ENCODE peak calls at places on chromosomes 7 and 10, in seven cellular contexts. N is DND-41, J is neural progenitor cell, S is mammary epithelial cell, R is HCT116, B is PC-3, H is IMR-90. K is an unnamed sample.

GRCh38 chr7:93861325-93861949 is 29.1 kb downstream of the TFPI2 start:
- DNase-seq in S (no peak), R (no peak), N (no peak), J (no peak), H (no peak), B (peak; percentile 13), K (no peak)

GRCh38 chr10:75919913-75920312 is 488.5 kb downstream of the LRMDA start:
- DNase-seq in B (no peak), S (no peak), N (no peak), R (no peak), J (no peak), H (no peak), K (no peak)

GRCh38 chr7:44085549-44085948 is 3.2 kb upstream of the POLM start:
- DNase-seq in J (no peak), R (no peak), H (no peak), S (no peak), N (peak; percentile 61), B (no peak), K (no peak)

GRCh38 chr10:106825996-106826395 is 338.5 kb downstream of the SORCS1 start:
- DNase-seq in B (no peak), S (no peak), N (no peak), R (no peak), J (no peak), H (no peak), K (no peak)

GRCh38 chr7:47741984-47742383 is 160.1 kb upstream of the TNS3 start:
- DNase-seq in S (no peak), R (no peak), H (peak; percentile 46), B (no peak), N (no peak), J (no peak), K (no peak)

GRCh38 chr10:99396471-99396870 is 34.0 kb downstream of the GOT1 start:
- DNase-seq in N (no peak), H (peak; percentile 85), R (no peak), B (peak; percentile 43), S (no peak), J (no peak), K (no peak)

GRCh38 chr7:114644455-114644854 is 229.8 kb downstream of the FOXP2 start:
- DNase-seq in N (no peak), B (no peak), S (no peak), R (no peak), J (no peak), H (no peak), K (no peak)

GRCh38 chr10:30058570-30059132 is 735 bp downstream of the JCAD start:
- DNase-seq in B (no peak), J (peak; percentile 80), R (no peak), N (no peak), S (no peak), H (no peak), K (no peak)

GRCh38 chr7:27066148-27066547 is 29.7 kb downstream of the HOXA1 start:
- DNase-seq in B (peak; percentile 90), J (no peak), R (no peak), N (no peak), S (peak; percentile 85), H (peak; percentile 28), K (no peak)

GRCh38 chr10:124067825-124068400 is 25.5 kb downstream of the CHST15 start:
- DNase-seq in J (no peak), N (no peak), H (no peak), B (no peak), R (no peak), S (no peak), K (no peak)

GRCh38 chr7:90758933-90759562 is 162.9 kb downstream of the CDK14 start:
- DNase-seq in R (no peak), B (peak; percentile 6), S (no peak), N (no peak), J (no peak), H (no peak), K (peak; percentile 48)
- H3K4me2 ChIP-seq in R (no peak overlapping the region), B (no peak overlapping the region), S (no peak overlapping the region), N (no peak overlapping the region), J (no peak overlapping the region), H (no peak overlapping the region), K (peak overlapping the region; percentile 52)

GRCh38 chr7:25752169-25752568 is 399.8 kb upstream of the NFE2L3 start:
- DNase-seq in N (no peak), H (no peak), J (no peak), S (no peak), R (no peak), B (no peak), K (no peak)

GRCh38 chr7:25752967-25753791 is 398.8 kb upstream of the NFE2L3 start:
- DNase-seq in B (peak; percentile 2), S (peak; percentile 12), H (no peak), J (peak; percentile 87), N (no peak), R (no peak), K (no peak)

GRCh38 chr7:25754751-25755150 is 397.2 kb upstream of the NFE2L3 start:
- DNase-seq in N (no peak), R (no peak), S (no peak), B (no peak), H (no peak), J (no peak), K (no peak)

GRCh38 chr7:25754333-25754732 is 397.7 kb upstream of the NFE2L3 start:
- DNase-seq in S (no peak), R (no peak), H (no peak), B (no peak), J (no peak), N (no peak), K (no peak)

GRCh38 chr7:25753837-25754236 is 398.2 kb upstream of the NFE2L3 start:
- DNase-seq in S (no peak), B (no peak), H (no peak), R (no peak), J (no peak), N (no peak), K (no peak)
- H3K9ac ChIP-seq in S (no peak overlapping the region), B (no peak overlapping the region), H (no peak overlapping the region), R (no peak overlapping the region), J (no peak overlapping the region), N (no peak overlapping the region), K (no peak overlapping the region)

DNA sequence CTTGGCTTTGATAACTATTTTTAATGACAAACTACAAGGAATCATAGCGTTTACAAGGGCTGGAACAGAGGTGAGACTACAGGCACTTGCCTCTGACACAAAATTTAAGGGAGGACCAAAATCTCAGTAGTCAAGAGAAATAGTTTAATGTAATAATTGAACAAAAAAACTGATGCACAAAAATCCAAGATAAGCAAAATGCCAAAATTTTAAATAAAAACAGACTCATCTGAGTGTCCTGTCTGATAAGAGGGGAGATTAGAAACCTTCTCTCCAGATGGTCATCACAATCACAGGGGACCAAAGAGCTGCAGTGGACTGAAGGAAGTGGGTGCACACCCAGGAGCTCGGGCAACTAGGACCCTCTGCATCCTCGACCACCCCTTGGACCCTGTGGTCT is 70.5 kb downstream of the PARD3 start:
- DNase-seq in H (no peak), N (no peak), S (no peak), J (no peak), R (no peak), B (no peak), K (no peak)
- H3K4me3 ChIP-seq in H (no peak overlapping the region), N (no peak overlapping the region), S (no peak overlapping the region), J (no peak overlapping the region), R (no peak overlapping the region), B (no peak overlapping the region), K (no peak overlapping the region)

GRCh38 chr10:97100657-97101056 is 85.1 kb downstream of the SLIT1 start:
- DNase-seq in H (no peak), N (no peak), J (no peak), S (no peak), B (no peak), R (no peak), K (no peak)
- H3K4me2 ChIP-seq in H (no peak overlapping the region), N (no peak overlapping the region), J (no peak overlapping the region), S (no peak overlapping the region), B (no peak overlapping the region), R (no peak overlapping the region), K (no peak overlapping the region)

GRCh38 chr7:149153346-149153745 is 6.1 kb downstream of the ZNF398 start:
- DNase-seq in B (no peak), N (no peak), H (no peak), R (no peak), S (no peak), J (no peak), K (no peak)
- H3K9ac ChIP-seq in B (no peak overlapping the region), N (no peak overlapping the region), H (no peak overlapping the region), R (no peak overlapping the region), S (no peak overlapping the region), J (no peak overlapping the region), K (no peak overlapping the region)

DNA sequence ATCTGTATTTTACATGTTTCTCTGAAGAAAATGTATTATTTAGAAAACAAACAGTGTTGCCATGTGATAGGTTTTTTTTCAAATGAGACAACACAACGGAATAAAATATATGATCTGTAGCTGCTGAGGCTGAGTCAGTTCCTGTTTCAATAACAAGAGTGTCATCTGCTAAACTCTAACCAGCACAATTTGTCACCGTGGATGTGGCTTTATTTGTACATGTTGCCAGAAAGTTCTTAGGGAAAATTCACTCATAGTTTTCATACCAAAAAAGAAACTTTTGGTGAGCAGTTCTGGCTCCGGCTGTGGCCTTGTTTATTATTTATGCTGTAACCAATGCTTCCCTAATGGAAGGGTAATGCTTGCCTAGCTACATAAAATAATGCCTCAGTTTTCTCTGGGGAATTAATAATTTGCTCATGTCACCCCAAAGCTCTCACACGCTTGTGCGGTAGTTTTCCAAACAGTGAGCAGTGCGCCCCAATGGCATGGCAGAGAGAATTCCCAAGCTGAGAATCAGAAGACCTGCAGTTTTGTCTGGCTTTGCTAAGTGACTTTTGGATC is 20.3 kb upstream of the KLF6 start:
- DNase-seq in S (peak; percentile 91), H (peak; percentile 83), J (no peak), N (peak; percentile 63), R (peak; percentile 56), B (peak; percentile 75), K (peak; percentile 50)
- H3K4me3 ChIP-seq in S (no peak overlapping the region), H (no peak overlapping the region), J (no peak overlapping the region), N (peak overlapping the region; percentile 38), R (peak overlapping the region; percentile 29), B (peak overlapping the region; percentile 54), K (no peak overlapping the region)

GRCh38 chr10:48606530-48607355 is 1.9 kb upstream of the ARHGAP22 start:
- DNase-seq in R (no peak), J (no peak), S (peak; percentile 94), B (peak; percentile 99), N (no peak), H (peak; percentile 99), K (no peak)

GRCh38 chr10:48609441-48609840 is 4.6 kb upstream of the ARHGAP22 start:
- DNase-seq in N (no peak), R (no peak), J (no peak), H (no peak), S (no peak), B (no peak), K (no peak)

GRCh38 chr10:48608926-48609325 is 4.1 kb upstream of the ARHGAP22 start:
- DNase-seq in B (no peak), S (no peak), N (no peak), J (no peak), R (no peak), H (peak; percentile 51), K (no peak)

GRCh38 chr10:48607356-48608278 is 2.7 kb upstream of the ARHGAP22 start:
- DNase-seq in S (no peak), R (no peak), N (no peak), H (peak; percentile 24), J (no peak), B (peak; percentile 55), K (no peak)

GRCh38 chr10:48608279-48608681 is 3.4 kb upstream of the ARHGAP22 start:
- DNase-seq in R (peak; percentile 34), S (peak; percentile 48), H (no peak), B (no peak), N (peak; percentile 51), J (peak; percentile 72), K (peak; percentile 90)
- H3K4me2 ChIP-seq in R (no peak overlapping the region), S (no peak overlapping the region), H (no peak overlapping the region), B (no peak overlapping the region), N (no peak overlapping the region), J (no peak overlapping the region), K (no peak overlapping the region)

GRCh38 chr10:22320591-22321155 is at the start of gene BMI1:
- DNase-seq in J (peak; percentile 90), N (peak; percentile 84), H (peak; percentile 70), S (peak; percentile 28), B (peak; percentile 77), R (no peak), K (peak; percentile 71)
- H3K9ac ChIP-seq in J (peak within 1 kb of the TSS; percentile 31), N (peak within 1 kb of the TSS; percentile 94), H (peak within 1 kb of the TSS; percentile 72), S (peak within 1 kb of the TSS; percentile 48), B (peak within 1 kb of the TSS; percentile 100), R (peak within 1 kb of the TSS; percentile 81), K (peak within 1 kb of the TSS; percentile 85)

K was measured in Karpas-422.